ENCODE peak calls at places on chromosomes 4 and X, in seven cellular contexts. P is cardiac muscle cell, G is BJ, R is AG09309, J is Peyer's patch, U is epithelial cell of esophagus, V is retinal pigment epithelial cell. K is an unnamed sample.

GRCh38 chrX:943035-943434 is 269.4 kb downstream of the CRLF2 start:
- DNase-seq in V (no peak), P (no peak), J (no peak), R (no peak), U (no peak), G (no peak), K (no peak)

GRCh38 chrX:11533211-11533651 is 132.5 kb downstream of the ARHGAP6 start:
- DNase-seq in V (peak), P (peak), R (peak), J (no peak), G (peak), U (peak), K (peak)

GRCh38 chr4:52750819-52751348 is 341 bp downstream of the ERVMER34-1 start:
- DNase-seq in G (no peak), V (no peak), U (peak), R (no peak), P (no peak), J (no peak), K (no peak)

GRCh38 chrX:21741869-21742701 is 15.8 kb downstream of the SMPX start:
- DNase-seq in J (no peak), R (no peak), G (no peak), P (no peak), V (peak), U (no peak), K (no peak)

GRCh38 chr4:16757080-16757521 is 141.3 kb downstream of the LDB2 start:
- DNase-seq in V (no peak), U (no peak), G (no peak), J (no peak), R (no peak), P (peak), K (peak)

GRCh38 chr4:24780936-24781538 is 14.3 kb upstream of the SOD3 start:
- DNase-seq in R (no peak), P (no peak), V (no peak), J (no peak), G (no peak), U (no peak), K (no peak)

GRCh38 chr4:168269879-168270278 is 48.7 kb downstream of the DDX60 start:
- DNase-seq in U (peak), G (no peak), P (no peak), R (no peak), V (no peak), J (no peak), K (no peak)

GRCh38 chr4:139873111-139873866 is 207.7 kb downstream of the MGST2 start:
- DNase-seq in J (no peak), V (no peak), G (no peak), R (peak), U (no peak), P (no peak), K (peak)

GRCh38 chrX:18889982-18890381 is 93.9 kb downstream of the PHKA2 start:
- DNase-seq in R (no peak), P (no peak), U (no peak), J (no peak), G (no peak), V (no peak), K (no peak)

GRCh38 chrX:21655901-21656586 is 2.1 kb downstream of the KLHL34 start:
- DNase-seq in R (no peak), V (no peak), U (no peak), J (no peak), G (no peak), P (no peak), K (no peak)

GRCh38 chr4:169921237-169921636 is 105.0 kb downstream of the MFAP3L start:
- DNase-seq in J (no peak), G (no peak), U (no peak), R (no peak), P (no peak), V (no peak), K (no peak)

GRCh38 chr4:115234405-115235093 is 121.1 kb upstream of the NDST4 start:
- DNase-seq in G (no peak), R (no peak), V (no peak), U (peak), P (no peak), J (no peak), K (no peak)

DNA sequence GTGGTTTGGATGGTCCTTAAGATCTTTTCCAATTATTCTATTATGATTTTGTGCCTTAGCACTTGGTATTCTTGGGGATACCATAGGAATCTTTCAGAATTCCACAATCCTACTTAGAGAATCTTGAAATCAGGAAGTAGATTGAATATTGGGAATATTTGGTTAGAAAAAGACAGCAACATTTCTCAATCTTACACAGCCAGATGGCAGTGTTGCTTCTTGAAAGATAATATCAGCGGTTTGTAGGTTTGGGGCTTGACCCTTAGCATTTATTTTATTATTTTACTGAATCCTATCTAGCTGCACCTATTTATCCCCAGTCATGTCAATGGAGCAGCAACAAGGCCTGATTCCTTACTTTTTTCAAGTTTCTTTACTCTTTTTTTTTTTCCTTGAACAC is 28.6 kb downstream of the MAGEB1 start:
- DNase-seq in R (no peak), P (peak), V (no peak), U (peak), G (no peak), J (no peak), K (no peak)
- TF ChIP-seq CTCF in R (peak), P (peak), V (no peak), U (peak), G (peak), J (no peak), K (peak)

DNA sequence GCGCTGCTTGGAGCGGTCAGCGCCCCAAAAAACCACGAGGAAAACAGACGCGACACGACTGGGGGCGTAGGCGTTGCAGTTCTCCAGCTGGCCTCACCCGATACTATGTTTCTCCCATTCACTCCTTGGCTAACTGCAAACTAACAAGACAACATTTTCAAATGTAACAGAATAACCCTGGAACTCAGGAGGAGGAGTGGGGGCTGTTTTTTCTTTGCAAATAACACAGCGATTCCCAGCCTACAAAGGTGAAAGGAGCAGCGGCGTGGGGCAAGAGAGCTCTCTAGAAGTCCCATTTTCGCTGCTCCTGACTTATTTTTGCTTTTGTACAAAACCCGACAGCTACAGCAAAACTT is 1.7 kb downstream of the SOX3 start:
- DNase-seq in U (no peak), P (no peak), J (no peak), R (no peak), V (no peak), G (no peak), K (no peak)
- TF ChIP-seq CTCF in U (no peak), P (no peak), J (no peak), R (no peak), V (no peak), G (no peak), K (no peak)

GRCh38 chr4:185429660-185430059 is 3.9 kb upstream of the UFSP2 start:
- DNase-seq in R (no peak), U (no peak), V (no peak), P (no peak), J (no peak), G (no peak), K (no peak)
- TF ChIP-seq CTCF in R (no peak), U (no peak), V (no peak), P (no peak), J (no peak), G (no peak), K (no peak)

DNA sequence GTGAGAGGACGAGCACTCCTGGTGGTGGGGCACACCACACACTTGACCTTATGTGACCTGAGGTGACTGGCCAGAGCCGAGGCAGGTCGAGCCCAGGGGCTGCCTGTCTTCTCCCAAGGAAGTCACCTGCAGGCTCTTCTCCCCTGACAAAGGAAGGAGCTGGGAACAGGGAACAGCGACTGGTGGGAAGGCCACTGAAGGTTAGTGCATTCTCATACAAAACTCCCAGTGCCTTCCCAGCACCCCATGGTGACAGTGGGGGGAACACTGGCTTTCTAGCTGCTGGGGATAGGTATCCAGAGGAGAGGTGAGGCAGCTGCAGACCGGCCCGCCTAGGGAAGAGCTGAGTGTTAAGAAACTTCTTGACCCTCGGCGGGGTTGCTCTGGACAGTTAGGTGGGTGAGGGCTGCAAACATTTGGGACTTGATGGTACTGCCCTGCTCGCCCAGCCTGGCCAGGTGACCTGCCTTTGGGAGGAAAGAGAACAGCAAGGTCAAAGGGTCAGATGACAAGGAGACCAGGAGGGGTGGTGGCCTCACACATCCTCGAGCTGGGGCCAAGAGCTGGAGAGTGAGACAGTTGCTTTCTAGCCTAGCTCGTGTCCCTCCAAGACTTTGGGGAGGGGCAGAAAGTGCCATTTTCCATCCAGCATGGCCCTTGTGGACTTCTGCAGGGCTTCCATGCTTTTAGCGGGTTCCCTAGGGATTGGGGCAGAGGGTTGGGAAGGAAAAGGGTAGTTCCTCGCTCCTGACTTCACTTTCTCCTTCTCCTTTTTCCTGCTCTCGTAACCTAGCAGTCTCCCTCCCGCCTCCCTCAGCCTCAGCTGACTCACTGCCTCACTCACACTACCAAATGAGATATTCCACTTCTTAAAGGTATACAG is 2.7 kb downstream of the NALF2 start:
- DNase-seq in U (peak), V (no peak), J (no peak), R (no peak), P (peak), G (no peak), K (no peak)
- TF ChIP-seq CTCF in U (no peak), V (no peak), J (no peak), R (no peak), P (no peak), G (no peak), K (no peak)

DNA sequence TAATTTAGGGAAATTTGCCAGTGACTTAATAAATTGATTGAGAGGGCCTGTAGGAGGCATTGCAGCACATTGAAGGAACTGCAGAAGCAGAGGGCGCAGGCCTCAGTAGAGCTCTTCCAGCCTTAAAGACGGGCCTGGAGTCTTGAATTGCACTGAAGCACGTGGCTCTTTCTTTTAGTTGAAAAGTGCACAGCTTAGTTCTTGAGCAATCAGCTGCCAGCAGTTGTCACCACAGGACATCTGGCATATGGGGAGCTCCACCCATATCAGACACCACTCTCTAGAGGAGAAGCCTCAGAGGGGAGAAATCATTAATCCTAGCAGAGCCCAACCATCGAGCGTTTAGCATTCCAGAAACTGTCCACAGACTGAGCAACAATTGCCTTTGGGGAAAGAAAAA is 16.0 kb upstream of the FGF16 start:
- DNase-seq in J (no peak), R (peak), V (no peak), P (peak), G (peak), U (no peak), K (peak)
- TF ChIP-seq CTCF in J (no peak), R (peak), V (no peak), P (peak), G (no peak), U (no peak), K (peak)

DNA sequence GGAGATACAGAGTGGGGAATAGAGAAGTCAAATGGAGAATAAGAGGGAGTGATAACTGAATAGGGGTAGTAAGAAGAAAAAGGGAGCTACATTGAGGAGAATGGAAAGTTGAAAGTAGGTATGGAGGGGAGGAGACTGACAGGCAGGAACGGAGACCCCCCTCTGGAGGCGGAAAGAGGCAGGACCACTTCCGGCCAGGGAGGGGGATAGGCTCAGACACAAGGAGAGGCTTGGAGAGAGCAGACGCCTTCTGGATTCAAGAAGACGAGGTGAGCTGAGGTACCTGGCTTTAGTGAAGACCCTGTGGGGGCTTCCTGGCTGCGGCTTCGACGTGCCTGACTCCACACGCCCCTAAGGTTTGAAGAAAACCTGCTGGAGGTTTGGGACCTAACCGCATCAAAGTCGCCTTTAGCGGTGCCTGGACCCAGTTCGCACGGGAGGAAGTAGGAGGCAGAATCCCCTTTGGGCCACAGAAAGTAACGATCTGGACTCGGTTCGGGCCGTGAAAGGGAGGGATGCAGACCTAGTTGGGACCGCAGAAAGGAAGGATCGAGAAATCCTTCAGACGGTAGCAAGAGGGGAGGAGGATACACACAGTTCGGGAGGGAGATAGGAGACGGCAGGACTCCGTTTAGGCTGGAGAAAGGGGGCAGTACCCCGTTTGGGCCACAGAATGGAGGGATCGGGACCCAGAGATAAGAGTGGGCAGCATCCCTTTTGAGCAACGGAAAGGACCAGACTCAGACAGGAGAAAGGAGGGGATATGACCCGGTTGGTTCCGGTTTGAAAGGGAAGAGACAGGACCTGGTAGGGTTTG is at the start of gene TRO:
- DNase-seq in V (no peak), P (peak), R (no peak), U (no peak), G (no peak), J (no peak), K (no peak)
- TF ChIP-seq CTCF in V (peak), P (peak), R (no peak), U (no peak), G (peak), J (no peak), K (peak)

DNA sequence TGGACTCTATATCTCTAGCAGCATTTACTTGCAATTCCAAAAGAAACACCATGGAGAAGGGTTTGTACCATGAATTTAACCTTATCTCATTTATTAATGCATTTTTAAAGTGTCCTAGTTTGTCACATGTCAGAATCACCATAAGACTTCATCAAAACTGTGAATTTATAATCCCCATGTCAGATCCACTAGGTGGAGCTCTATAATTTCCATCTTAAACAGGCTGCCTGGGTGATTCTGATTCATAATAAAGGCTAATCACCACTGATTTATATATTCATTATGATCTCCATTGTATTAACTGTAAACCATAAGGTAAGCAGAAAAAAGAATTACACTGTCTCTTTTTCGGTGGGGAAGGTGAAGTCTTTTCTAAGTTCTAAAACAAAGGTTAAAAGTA is 4.0 kb downstream of the TCEAL2 start:
- DNase-seq in R (no peak), U (peak), G (no peak), P (peak), J (no peak), V (no peak), K (no peak)
- TF ChIP-seq CTCF in R (peak), U (peak), G (peak), P (no peak), J (no peak), V (peak), K (peak)

GRCh38 chrX:119654112-119654531 is 38.8 kb downstream of the SEPTIN6 start:
- DNase-seq in U (peak), V (peak), G (no peak), R (no peak), J (no peak), P (peak), K (peak)
- TF ChIP-seq CTCF in U (no peak), V (peak), G (peak), R (peak), J (no peak), P (peak), K (no peak)

DNA sequence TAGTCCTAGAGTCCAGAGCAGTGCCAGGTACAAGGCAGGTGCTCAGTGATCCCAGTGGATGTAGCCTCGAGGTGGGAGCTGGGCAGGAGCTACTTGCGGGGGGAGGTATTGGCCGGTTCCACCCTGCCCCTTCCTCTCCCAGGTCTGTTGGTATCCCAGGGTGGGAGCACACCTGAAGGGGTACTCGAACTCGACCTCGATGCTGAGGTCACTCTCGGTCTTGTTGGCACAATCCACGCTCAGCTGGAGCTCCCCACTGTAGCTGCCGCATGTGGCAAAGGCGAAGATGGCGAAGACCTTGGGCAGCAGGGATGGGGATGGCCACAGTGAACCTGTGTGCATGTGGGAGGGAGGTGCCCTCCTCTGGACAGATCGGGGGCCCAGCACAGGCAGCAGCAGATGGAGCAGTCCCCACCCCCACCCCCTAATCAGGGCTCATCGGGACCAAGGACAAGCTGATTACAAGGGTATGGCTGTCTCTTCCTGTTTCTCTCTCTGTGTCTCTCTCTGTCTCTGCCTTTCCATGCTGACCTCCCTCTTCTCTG is 2.4 kb downstream of the SYP start:
- DNase-seq in J (no peak), P (no peak), V (no peak), G (no peak), R (no peak), U (no peak), K (no peak)
- TF ChIP-seq CTCF in J (no peak), P (no peak), V (no peak), G (no peak), R (no peak), U (no peak), K (no peak)

GRCh38 chr4:112978691-112979472 is 70.6 kb upstream of the ANK2 start:
- DNase-seq in J (no peak), V (peak), P (no peak), U (peak), G (no peak), R (peak), K (peak)

GRCh38 chr4:112979881-112980421 is 69.5 kb upstream of the ANK2 start:
- DNase-seq in P (no peak), U (no peak), R (no peak), V (no peak), J (no peak), G (no peak), K (no peak)

DNA sequence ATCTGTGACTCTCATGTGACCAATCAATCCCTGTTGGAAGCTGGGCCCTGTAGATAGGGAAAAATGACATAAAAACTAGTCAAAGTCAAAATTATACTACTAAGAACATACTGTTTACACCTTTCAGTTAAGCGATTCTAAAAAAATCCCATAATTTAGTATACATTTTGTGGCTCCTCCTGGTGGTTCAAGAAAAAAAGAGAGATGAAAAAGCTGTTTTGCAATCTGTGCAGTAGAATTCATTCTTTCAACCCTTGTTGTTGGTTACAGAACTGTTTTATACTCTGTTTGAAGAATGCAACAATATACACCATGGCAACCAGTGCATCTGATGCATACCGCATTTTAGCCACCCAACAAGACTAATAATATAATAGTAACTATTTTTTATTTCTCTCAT is 66.8 kb upstream of the ANK2 start:
- DNase-seq in U (no peak), G (no peak), P (peak), R (no peak), V (no peak), J (no peak), K (peak)
- TF ChIP-seq CTCF in U (no peak), G (peak), P (peak), R (peak), V (peak), J (no peak), K (peak)